ENCODE peak calls at places on chromosomes 16 and 17, in ten cellular contexts. W, V, A, C, B, S, H, T, M and I are unnamed samples.

GRCh38 chr16:80989801-80990200 is 16.9 kb downstream of the CMC2 start:
- DNase-seq in A (no peak), S (no peak), M (no peak), H (no peak), C (no peak), V (no peak), B (no peak), W (no peak), T (no peak), I (no peak)

GRCh38 chr17:29959658-29960337 is 18.4 kb downstream of the EFCAB5 start:
- DNase-seq in T (no peak), H (peak; percentile 39), W (no peak), S (peak; percentile 28), B (no peak), M (no peak), C (no peak), A (no peak), V (no peak), I (no peak)

GRCh38 chr16:71626858-71627213 is 852 bp downstream of the MARVELD3 start:
- DNase-seq in H (no peak), C (no peak), M (no peak), V (no peak), B (no peak), W (no peak), A (no peak), T (no peak), S (no peak), I (peak; percentile 47)

GRCh38 chr16:278863-279366 is 1.5 kb upstream of the ARHGDIG start:
- DNase-seq in W (no peak), V (peak; percentile 47), A (no peak), H (peak; percentile 52), B (no peak), S (peak; percentile 80), M (no peak), C (peak; percentile 61), T (no peak), I (no peak)

GRCh38 chr17:67359960-67360817 is 6.2 kb downstream of the PSMD12 start:
- DNase-seq in S (peak; percentile 60), C (peak; percentile 53), W (no peak), H (peak; percentile 42), A (no peak), B (no peak), T (peak; percentile 20), V (no peak), M (no peak), I (no peak)

GRCh38 chr16:55760665-55761035 is 72.2 kb downstream of the CES1 start:
- DNase-seq in W (no peak), C (no peak), B (no peak), H (no peak), A (no peak), T (peak; percentile 1), M (peak; percentile 80), V (no peak), S (no peak), I (no peak)

GRCh38 chr16:67857547-67858233 is 10.2 kb upstream of the CENPT start:
- DNase-seq in T (peak; percentile 94), V (peak; percentile 99), S (peak; percentile 95), M (peak; percentile 65), W (no peak), H (peak; percentile 95), A (no peak), B (no peak), C (no peak), I (peak; percentile 40)

GRCh38 chr17:3912827-3913226 is 3.4 kb downstream of the P2RX1 start:
- DNase-seq in A (no peak), M (no peak), H (no peak), B (no peak), T (no peak), S (no peak), C (no peak), W (no peak), V (no peak), I (no peak)

GRCh38 chr17:1087381-1088241 is 90.7 kb downstream of the TIMM22 start:
- DNase-seq in T (peak; percentile 69), W (no peak), B (no peak), V (peak; percentile 94), A (no peak), S (peak; percentile 84), C (no peak), H (peak; percentile 36), M (peak; percentile 75), I (peak; percentile 89)

GRCh38 chr17:77147357-77147801 is 6.6 kb downstream of the SEC14L1 start:
- DNase-seq in W (no peak), M (no peak), H (no peak), B (no peak), C (peak; percentile 91), V (peak; percentile 56), S (no peak), A (no peak), T (no peak), I (no peak)

GRCh38 chr16:88058136-88058535 is 106.9 kb downstream of the BANP start:
- DNase-seq in C (no peak), W (no peak), A (no peak), T (no peak), V (no peak), S (no peak), H (no peak), B (no peak), M (no peak), I (no peak)

GRCh38 chr16:3780570-3780969 is 63.2 kb upstream of the TRAP1 start:
- DNase-seq in A (no peak), B (no peak), S (peak; percentile 63), V (peak; percentile 27), H (peak; percentile 30), C (peak; percentile 39), W (no peak), M (no peak), T (peak; percentile 21), I (no peak)

GRCh38 chr17:67126983-67127382 is 82.6 kb downstream of the CACNG1 start:
- DNase-seq in A (no peak), M (no peak), S (no peak), W (no peak), H (no peak), V (no peak), C (no peak), B (no peak), T (no peak), I (no peak)

GRCh38 chr17:38870259-38871165 is 654 bp downstream of the LASP1 start:
- DNase-seq in S (peak; percentile 73), T (peak; percentile 69), W (peak; percentile 39), V (no peak), H (peak; percentile 88), M (peak; percentile 90), C (peak; percentile 81), B (no peak), A (peak; percentile 32), I (peak; percentile 69)